ENCODE peak calls at places on chromosome 1, in nine cellular contexts. G is endothelial cell of umbilical vein; W is body of pancreas; Q is cardiac muscle cell; J is stomach; B is heart right ventricle; D is heart left ventricle; V is CD8-positive, alpha-beta T cell; F is endodermal cell. Y is an unnamed sample. For H3K4me1 and H3K36me3, the result is how much of the 10 kb centered on the place peaks cover.

GRCh38 chr1:205183676-205184335 is 27.7 kb downstream of the DSTYK start:
- DNase-seq in B (peak), W (no peak), J (no peak), F (no peak), Q (peak), D (peak), G (no peak), V (no peak), Y (no peak)

GRCh38 chr1:214228976-214229375 is 52.0 kb upstream of the SMYD2 start:
- DNase-seq in V (no peak), D (peak), J (no peak), Q (no peak), G (no peak), B (peak), F (no peak), W (no peak), Y (no peak)

GRCh38 chr1:89632213-89633102 is 462 bp upstream of the LRRC8C start:
- DNase-seq in Q (peak), D (peak), J (peak), B (peak), V (peak), F (peak), W (peak), G (peak), Y (peak)

GRCh38 chr1:162846256-162847212 is 14.4 kb downstream of the CCDC190 start:
- DNase-seq in W (no peak), F (no peak), B (no peak), V (no peak), D (no peak), G (no peak), Q (no peak), J (no peak), Y (no peak)

GRCh38 chr1:69315823-69316222 is 251.9 kb upstream of the LRRC7 start:
- DNase-seq in V (no peak), J (no peak), Q (peak), G (no peak), W (no peak), D (no peak), B (no peak), F (peak), Y (no peak)

GRCh38 chr1:200908158-200908868 is 13.6 kb downstream of the INAVA start:
- DNase-seq in Q (no peak), G (no peak), B (no peak), V (no peak), J (no peak), F (no peak), W (no peak), D (no peak), Y (no peak)

GRCh38 chr1:160972939-160973338 is 18.3 kb upstream of the ITLN2 start:
- DNase-seq in Q (no peak), F (peak), V (no peak), D (no peak), J (no peak), B (no peak), G (no peak), W (peak), Y (no peak)

GRCh38 chr1:111030590-111030989 is 66.9 kb upstream of the LRIF1 start:
- DNase-seq in G (peak), B (peak), F (peak), V (peak), W (peak), Q (peak), D (no peak), J (peak), Y (no peak)

GRCh38 chr1:1144122-1144842 is 28.4 kb upstream of the C1orf159 start:
- DNase-seq in Q (no peak), F (peak), W (no peak), B (no peak), V (peak), D (no peak), G (no peak), J (peak), Y (no peak)
- H3K4me1 ChIP-seq in Q (under half), F (under half), W (under half), B (under half), V (under half), D (under half), G (under half), J (under half), Y (under half)

GRCh38 chr1:12300706-12301105 is 70.9 kb downstream of the VPS13D start:
- DNase-seq in V (no peak), F (no peak), D (no peak), W (no peak), Q (no peak), G (no peak), J (no peak), B (no peak), Y (no peak)

GRCh38 chr1:12301518-12302237 is 71.8 kb downstream of the VPS13D start:
- DNase-seq in J (no peak), W (no peak), Q (peak), V (no peak), D (no peak), F (no peak), B (no peak), G (no peak), Y (no peak)

GRCh38 chr1:12309783-12310742 is 80.2 kb downstream of the VPS13D start:
- DNase-seq in J (no peak), V (no peak), G (peak), W (no peak), D (no peak), F (no peak), B (peak), Q (no peak), Y (peak)

GRCh38 chr1:12302798-12303447 is 73.1 kb downstream of the VPS13D start:
- DNase-seq in J (no peak), D (no peak), F (no peak), V (no peak), G (no peak), B (no peak), Q (no peak), W (no peak), Y (no peak)

DNA sequence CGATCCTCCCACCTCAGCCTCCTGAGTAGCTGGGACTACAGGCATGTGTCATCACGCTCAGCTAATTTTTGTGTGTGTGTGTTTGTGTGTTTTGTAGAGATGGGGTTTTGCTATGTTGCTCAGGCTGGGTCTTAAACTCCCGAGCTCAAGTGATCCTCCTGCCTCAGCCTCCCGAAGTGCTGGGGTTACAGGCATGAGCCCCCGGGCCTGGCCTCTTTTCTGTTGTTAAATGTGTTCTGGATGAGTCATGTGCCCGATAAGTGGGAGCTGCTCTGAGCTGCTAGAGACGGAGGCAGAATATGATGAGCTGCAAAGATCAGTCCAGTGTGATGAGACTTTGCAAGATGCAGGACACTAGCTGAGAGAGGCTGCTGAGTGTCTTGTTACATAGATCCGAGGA is 75.5 kb downstream of the VPS13D start:
- DNase-seq in V (no peak), G (no peak), F (no peak), B (no peak), Q (no peak), J (no peak), D (no peak), W (no peak), Y (no peak)
- H3K36me3 ChIP-seq in V (under half), G (under half), F (half or more), B (half or more), Q (under half), J (half or more), D (under half), W (under half), Y (under half)

GRCh38 chr1:25858906-25859789 is at the start of gene AUNIP:
- DNase-seq in J (peak), D (peak), V (peak), F (peak), G (peak), W (peak), B (peak), Q (peak), Y (peak)
- TF ChIP-seq CTCF in J (no peak), D (no peak), V (no peak), F (no peak), G (no peak), W (no peak), B (no peak), Q (no peak), Y (no peak)

GRCh38 chr1:203667616-203668015 is 41.0 kb downstream of the ATP2B4 start:
- DNase-seq in J (no peak), D (peak), G (no peak), Q (no peak), W (no peak), F (no peak), V (no peak), B (no peak), Y (peak)
- H3K4me1 ChIP-seq in J (half or more), D (half or more), G (under half), Q (under half), W (under half), F (under half), V (under half), B (half or more), Y (half or more)

GRCh38 chr1:39434797-39435395 is 56.5 kb upstream of the BMP8A start:
- DNase-seq in F (no peak), D (no peak), V (no peak), G (no peak), B (no peak), J (no peak), Q (no peak), W (no peak), Y (no peak)

GRCh38 chr1:39441797-39442196 is 49.6 kb upstream of the BMP8A start:
- DNase-seq in J (no peak), G (no peak), F (no peak), V (no peak), B (no peak), W (no peak), D (no peak), Q (no peak), Y (no peak)

GRCh38 chr1:39436842-39437241 is 54.6 kb upstream of the BMP8A start:
- DNase-seq in Q (no peak), B (no peak), D (no peak), W (no peak), J (no peak), V (no peak), G (no peak), F (no peak), Y (no peak)

GRCh38 chr1:39435597-39435996 is 55.8 kb upstream of the BMP8A start:
- DNase-seq in D (no peak), J (no peak), B (no peak), V (no peak), F (no peak), G (no peak), Q (no peak), W (no peak), Y (no peak)

DNA sequence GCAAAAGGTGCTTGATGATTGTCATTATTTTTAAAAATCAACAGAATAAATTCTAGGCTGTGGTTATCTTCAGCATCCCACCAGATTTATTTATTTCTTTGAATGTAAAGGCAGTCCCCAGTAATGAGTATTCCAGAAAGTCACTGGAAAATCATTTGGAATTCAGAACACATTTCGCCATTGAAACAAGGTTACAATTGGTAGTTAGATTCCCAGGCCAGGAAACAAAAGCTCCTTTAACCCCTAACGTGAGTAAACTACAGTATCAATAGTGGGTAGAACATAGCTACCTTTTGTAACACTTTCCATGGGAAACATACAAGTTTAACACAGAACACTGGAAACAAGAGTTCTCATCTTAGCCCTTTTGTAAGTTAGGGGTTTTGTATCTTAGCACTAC is 53.4 kb upstream of the BMP8A start:
- DNase-seq in Q (no peak), F (no peak), W (no peak), D (no peak), B (no peak), G (no peak), J (no peak), V (no peak), Y (no peak)
- H3K36me3 ChIP-seq in Q (half or more), F (half or more), W (under half), D (half or more), B (half or more), G (half or more), J (half or more), V (half or more), Y (half or more)

GRCh38 chr1:230381049-230381467 is 45.1 kb downstream of the PGBD5 start:
- DNase-seq in V (no peak), B (no peak), G (no peak), F (no peak), D (no peak), W (peak), Q (no peak), J (peak), Y (no peak)
- TF ChIP-seq CTCF in V (no peak), B (no peak), G (no peak), F (no peak), D (no peak), W (no peak), Q (no peak), J (no peak), Y (no peak)

Y was measured in ascending aorta.